ENCODE peak calls at places on chromosomes 16 and 17, in seven cellular contexts. G, L, B, J, P, R and O are unnamed samples.

GRCh38 chr17:17256316-17256715 is 19.3 kb upstream of the FLCN start:
- DNase-seq in G (no peak), L (no peak), B (no peak), J (no peak), P (no peak), R (no peak), O (no peak)

GRCh38 chr16:2715519-2715918 is 4.5 kb downstream of the PRSS27 start:
- DNase-seq in G (peak; percentile 56), L (peak; percentile 49), B (peak; percentile 63), J (no peak), P (peak; percentile 66), R (no peak), O (peak; percentile 26)

GRCh38 chr17:20083460-20083859 is 74.3 kb downstream of the SPECC1 start:
- DNase-seq in G (no peak), L (no peak), B (no peak), J (no peak), P (no peak), R (no peak), O (no peak)

GRCh38 chr17:40499551-40500189 is 1.8 kb downstream of the TNS4 start:
- DNase-seq in G (peak; percentile 94), L (peak; percentile 58), B (peak; percentile 94), J (peak; percentile 93), P (peak; percentile 92), R (no peak), O (peak; percentile 96)

GRCh38 chr17:65633988-65634387 is 72.5 kb upstream of the AXIN2 start:
- DNase-seq in G (no peak), L (peak; percentile 89), B (no peak), J (no peak), P (no peak), R (no peak), O (peak; percentile 37)

GRCh38 chr16:82655315-82655714 is 28.5 kb downstream of the CDH13 start:
- DNase-seq in G (peak; percentile 30), L (peak; percentile 81), B (no peak), J (no peak), P (peak; percentile 36), R (no peak), O (no peak)

GRCh38 chr17:72121164-72122001 is 563 bp downstream of the SOX9 start:
- DNase-seq in G (peak; percentile 33), L (no peak), B (peak; percentile 66), J (peak; percentile 84), P (peak; percentile 50), R (no peak), O (no peak)

GRCh38 chr16:53848277-53848942 is 144.5 kb downstream of the FTO start:
- DNase-seq in G (no peak), L (peak; percentile 41), B (no peak), J (no peak), P (no peak), R (no peak), O (no peak)

GRCh38 chr16:55435387-55435786 is 43.6 kb upstream of the MMP2 start:
- DNase-seq in G (no peak), L (no peak), B (no peak), J (no peak), P (no peak), R (no peak), O (no peak)

GRCh38 chr17:16352303-16352837 is 899 bp downstream of the CENPV start:
- DNase-seq in G (no peak), L (peak; percentile 53), B (peak; percentile 85), J (peak; percentile 69), P (peak; percentile 48), R (no peak), O (no peak)

GRCh38 chr16:31453255-31454204 is 5.8 kb upstream of the ARMC5 start:
- DNase-seq in G (peak; percentile 56), L (no peak), B (peak; percentile 62), J (peak; percentile 69), P (no peak), R (no peak), O (no peak)

GRCh38 chr17:36072431-36073121 is 8.5 kb downstream of the CCL18 start:
- DNase-seq in G (peak; percentile 63), L (peak; percentile 58), B (peak; percentile 90), J (no peak), P (peak; percentile 62), R (peak; percentile 24), O (peak; percentile 10)

GRCh38 chr17:77476920-77477805 is 336.4 kb downstream of the SEC14L1 start:
- DNase-seq in G (no peak), L (peak; percentile 30), B (no peak), J (no peak), P (peak; percentile 71), R (no peak), O (peak; percentile 80)

GRCh38 chr16:58409316-58409973 is 17.2 kb downstream of the GINS3 start:
- DNase-seq in G (no peak), L (peak; percentile 90), B (no peak), J (peak; percentile 80), P (peak; percentile 65), R (no peak), O (peak; percentile 74)

GRCh38 chr17:62668091-62668804 is 40.8 kb downstream of the MRC2 start:
- DNase-seq in G (no peak), L (no peak), B (no peak), J (peak; percentile 72), P (no peak), R (no peak), O (peak; percentile 37)

GRCh38 chr17:29709861-29710849 is 87.4 kb upstream of the CORO6 start:
- DNase-seq in G (no peak), L (no peak), B (no peak), J (no peak), P (no peak), R (no peak), O (no peak)

GRCh38 chr17:77011173-77012011 is 129.4 kb upstream of the SEC14L1 start:
- DNase-seq in G (no peak), L (peak; percentile 53), B (peak; percentile 77), J (no peak), P (peak; percentile 50), R (peak; percentile 48), O (peak; percentile 10)

GRCh38 chr16:16120382-16121184 is 102.7 kb downstream of the ABCC6 start:
- DNase-seq in G (peak; percentile 48), L (peak; percentile 98), B (no peak), J (no peak), P (peak; percentile 56), R (no peak), O (no peak)

GRCh38 chr16:88617268-88618031 is 20.9 kb upstream of the IL17C start:
- DNase-seq in G (no peak), L (no peak), B (no peak), J (no peak), P (no peak), R (no peak), O (peak; percentile 45)

GRCh38 chr16:1048442-1049112 is 24.0 kb upstream of the SSTR5 start:
- DNase-seq in G (no peak), L (peak; percentile 26), B (peak; percentile 93), J (no peak), P (peak; percentile 39), R (no peak), O (no peak)

GRCh38 chr17:51260237-51260959 is at the start of gene UTP18:
- DNase-seq in G (peak; percentile 96), L (peak; percentile 97), B (peak; percentile 98), J (peak; percentile 98), P (peak; percentile 97), R (peak; percentile 98), O (peak; percentile 96)

GRCh38 chr17:51439395-51440229 is 179.3 kb downstream of the UTP18 start:
- DNase-seq in G (no peak), L (peak; percentile 42), B (no peak), J (no peak), P (no peak), R (no peak), O (no peak)

GRCh38 chr16:13453938-13454553 is 465.9 kb upstream of the ERCC4 start:
- DNase-seq in G (no peak), L (no peak), B (peak; percentile 82), J (no peak), P (peak; percentile 33), R (peak; percentile 4), O (peak; percentile 7)

GRCh38 chr16:47699090-47699489 is 238.0 kb downstream of the PHKB start:
- DNase-seq in G (no peak), L (no peak), B (peak; percentile 29), J (no peak), P (no peak), R (no peak), O (no peak)

GRCh38 chr16:88084881-88085280 is 133.6 kb downstream of the BANP start:
- DNase-seq in G (no peak), L (no peak), B (no peak), J (no peak), P (no peak), R (no peak), O (no peak)

GRCh38 chr17:81803728-81804558 is at the start of gene GCGR:
- DNase-seq in G (no peak), L (no peak), B (peak; percentile 35), J (no peak), P (no peak), R (no peak), O (no peak)
- TF ChIP-seq CTCF in G (no peak), L (no peak), B (no peak), J (no peak), P (no peak), R (no peak), O (no peak)

DNA sequence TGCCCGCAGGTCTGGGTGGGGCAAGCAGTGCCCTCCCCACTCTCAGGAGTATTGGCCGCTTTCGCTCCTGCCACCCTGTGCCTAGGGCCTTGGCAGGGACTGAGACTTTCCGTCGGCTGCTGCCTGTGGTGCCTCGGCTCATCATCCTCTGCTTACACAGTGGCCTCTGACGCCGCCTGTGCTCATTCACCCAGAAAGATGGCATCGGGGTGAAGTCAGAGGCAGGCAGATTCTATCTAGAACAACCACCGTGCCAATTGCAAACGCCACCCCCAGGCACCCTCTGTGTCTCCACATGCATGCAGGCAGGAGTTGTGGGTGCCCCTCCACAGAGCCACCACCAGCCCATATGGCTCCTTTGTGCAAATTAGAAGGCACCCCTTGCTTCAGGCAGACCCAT is 154.2 kb upstream of the GSE1 start:
- DNase-seq in G (no peak), L (no peak), B (no peak), J (no peak), P (peak; percentile 77), R (no peak), O (no peak)
- TF ChIP-seq POLR2AphosphoS5 in G (no peak), L (no peak), B (no peak), J (no peak), P (no peak), R (no peak), O (no peak)

DNA sequence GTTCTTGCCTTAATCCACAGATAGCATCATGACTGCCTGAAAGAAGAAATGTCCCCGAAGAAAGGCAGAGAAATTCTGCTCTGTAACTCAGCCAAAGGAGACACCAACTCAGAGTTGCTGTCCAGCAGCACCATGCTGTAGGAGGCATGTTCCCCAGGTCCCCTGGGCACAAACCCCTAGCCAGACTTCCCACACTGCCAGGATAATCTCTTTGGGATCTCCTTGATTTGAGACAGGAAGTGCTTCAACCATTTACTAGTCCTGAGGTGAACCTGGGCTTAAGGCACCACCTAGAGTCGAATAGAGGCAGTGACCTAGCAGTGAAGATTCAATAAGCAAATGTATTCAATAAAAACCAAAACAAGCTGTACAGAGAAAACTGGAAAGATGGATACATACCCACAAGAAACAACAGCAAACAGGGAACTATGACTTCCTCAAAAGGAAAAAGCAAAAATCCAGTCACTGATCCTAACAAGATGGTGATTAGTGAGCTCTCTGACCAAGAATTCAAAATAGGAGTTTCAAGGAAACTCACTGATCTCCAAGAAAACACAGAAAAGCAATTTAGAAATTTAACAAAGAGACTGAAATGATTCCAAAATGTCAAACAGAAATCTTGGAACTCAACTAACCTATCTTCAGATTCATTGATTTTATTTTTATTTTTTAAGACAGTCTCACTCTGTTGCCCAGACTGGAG is 5.7 kb downstream of the OR4D2 start:
- DNase-seq in G (no peak), L (no peak), B (peak; percentile 86), J (no peak), P (no peak), R (peak; percentile 79), O (no peak)
- TF ChIP-seq CTCF in G (peak; percentile 36), L (peak; percentile 11), B (peak; percentile 85), J (no peak), P (no peak), R (peak; percentile 94), O (no peak)

GRCh38 chr16:66696669-66697630 is at the start of gene CMTM4:
- DNase-seq in G (peak; percentile 93), L (peak; percentile 86), B (peak; percentile 90), J (peak; percentile 83), P (peak; percentile 91), R (peak; percentile 57), O (peak; percentile 86)
- TF ChIP-seq POLR2AphosphoS5 in G (peak; percentile 64), L (peak; percentile 20), B (peak; percentile 73), J (no peak), P (peak; percentile 73), R (peak; percentile 75), O (peak; percentile 4)